ENCODE peak calls at places on chromosome 20, in six cellular contexts. L is left ventricle myocardium superior, A is GF-D8, M is B cell, J is NAMALWA, W is occipital lobe. N is an unnamed sample.

GRCh38 chr20:3890410-3890751 is 1.2 kb downstream of the PANK2 start:
- DNase-seq in L (no peak), A (no peak), M (no peak), J (no peak), W (no peak), N (peak)

GRCh38 chr20:50366270-50367103 is 143.7 kb upstream of the PTPN1 start:
- DNase-seq in L (peak), A (peak), M (no peak), J (peak), W (no peak), N (no peak)

GRCh38 chr20:45469336-45470261 is at the start of gene WFDC2:
- DNase-seq in L (no peak), A (no peak), M (no peak), J (no peak), W (no peak), N (no peak)

GRCh38 chr20:3162080-3162611 is 2.5 kb upstream of the FASTKD5 start:
- DNase-seq in L (no peak), A (no peak), M (no peak), J (no peak), W (no peak), N (no peak)

GRCh38 chr20:8213831-8214587 is 81.9 kb downstream of the PLCB1 start:
- DNase-seq in L (no peak), A (peak), M (peak), J (no peak), W (no peak), N (no peak)

GRCh38 chr20:39112196-39112743 is 150.1 kb downstream of the DHX35 start:
- DNase-seq in L (peak), A (no peak), M (peak), J (peak), W (no peak), N (peak)

GRCh38 chr20:50009521-50010454 is 27.0 kb downstream of the SNAI1 start:
- DNase-seq in L (no peak), A (no peak), M (no peak), J (no peak), W (no peak), N (no peak)

GRCh38 chr20:6828794-6829423 is 61.4 kb downstream of the BMP2 start:
- DNase-seq in L (peak), A (no peak), M (peak), J (peak), W (peak), N (peak)

GRCh38 chr20:63551068-63551467 is 2.9 kb upstream of the FNDC11 start:
- DNase-seq in L (no peak), A (no peak), M (no peak), J (peak), W (no peak), N (no peak)

GRCh38 chr20:47262365-47263013 is 94.0 kb downstream of the ZMYND8 start:
- DNase-seq in L (no peak), A (no peak), M (peak), J (peak), W (no peak), N (peak)

GRCh38 chr20:1326031-1326930 is 2.7 kb downstream of the SDCBP2 start:
- DNase-seq in L (no peak), A (no peak), M (no peak), J (no peak), W (no peak), N (no peak)

GRCh38 chr20:25447671-25448070 is 40.2 kb downstream of the GINS1 start:
- DNase-seq in L (no peak), A (no peak), M (no peak), J (no peak), W (no peak), N (no peak)

GRCh38 chr20:44166477-44166876 is 20.5 kb downstream of the JPH2 start:
- DNase-seq in L (peak), A (no peak), M (no peak), J (no peak), W (no peak), N (no peak)

GRCh38 chr20:62710886-62711702 is 2.5 kb downstream of the NTSR1 start:
- DNase-seq in L (peak), A (no peak), M (no peak), J (peak), W (no peak), N (peak)

GRCh38 chr20:1711266-1711665 is 53.7 kb upstream of the SIRPG start:
- DNase-seq in L (no peak), A (no peak), M (no peak), J (no peak), W (no peak), N (no peak)

GRCh38 chr20:51506527-51507356 is 35.8 kb downstream of the NFATC2 start:
- DNase-seq in L (no peak), A (no peak), M (no peak), J (no peak), W (no peak), N (no peak)

GRCh38 chr20:51532577-51533191 is 9.8 kb downstream of the NFATC2 start:
- DNase-seq in L (peak), A (no peak), M (no peak), J (no peak), W (no peak), N (peak)

GRCh38 chr20:47233333-47234188 is 122.9 kb downstream of the ZMYND8 start:
- DNase-seq in L (no peak), A (no peak), M (no peak), J (no peak), W (no peak), N (peak)

GRCh38 chr20:47317127-47317895 is 39.2 kb downstream of the ZMYND8 start:
- DNase-seq in L (peak), A (peak), M (peak), J (no peak), W (peak), N (peak)

GRCh38 chr20:59788811-59789210 is 144.6 kb downstream of the SYCP2 start:
- DNase-seq in L (no peak), A (no peak), M (no peak), J (no peak), W (no peak), N (no peak)

GRCh38 chr20:57503035-57503658 is 21.8 kb downstream of the CTCFL start:
- DNase-seq in L (no peak), A (peak), M (peak), J (no peak), W (no peak), N (peak)

GRCh38 chr20:47032969-47033578 is 138.4 kb downstream of the EYA2 start:
- DNase-seq in L (no peak), A (no peak), M (no peak), J (no peak), W (no peak), N (no peak)

GRCh38 chr20:5557123-5557522 is 193.1 kb upstream of the SHLD1 start:
- DNase-seq in L (peak), A (no peak), M (peak), J (peak), W (no peak), N (peak)

GRCh38 chr20:17843246-17844132 is 125.1 kb downstream of the SNX5 start:
- DNase-seq in L (peak), A (no peak), M (peak), J (no peak), W (no peak), N (peak)

GRCh38 chr20:18971121-18971520 is 157.5 kb downstream of the SCP2D1 start:
- DNase-seq in L (no peak), A (no peak), M (no peak), J (no peak), W (no peak), N (no peak)

GRCh38 chr20:15220009-15220656 is 882.7 kb upstream of the FLRT3 start:
- DNase-seq in L (no peak), A (no peak), M (no peak), J (no peak), W (no peak), N (no peak)

GRCh38 chr20:23588434-23589403 is 17.0 kb downstream of the CST9 start:
- DNase-seq in L (no peak), A (no peak), M (no peak), J (peak), W (no peak), N (no peak)

GRCh38 chr20:21229163-21229562 is 74.0 kb upstream of the XRN2 start:
- DNase-seq in L (no peak), A (no peak), M (no peak), J (no peak), W (no peak), N (no peak)

GRCh38 chr20:52798124-52798523 is 174.0 kb upstream of the TSHZ2 start:
- DNase-seq in L (no peak), A (no peak), M (no peak), J (no peak), W (no peak), N (no peak)

GRCh38 chr20:10581823-10582222 is 92.0 kb downstream of the JAG1 start:
- DNase-seq in L (no peak), A (no peak), M (no peak), J (no peak), W (no peak), N (no peak)

GRCh38 chr20:20369353-20370086 is 1.6 kb downstream of the INSM1 start:
- DNase-seq in L (no peak), A (no peak), M (peak), J (no peak), W (no peak), N (no peak)

GRCh38 chr20:4493386-4493785 is 228.3 kb upstream of the PRND start:
- DNase-seq in L (no peak), A (no peak), M (no peak), J (no peak), W (no peak), N (no peak)

GRCh38 chr20:4794846-4795245 is 73.1 kb downstream of the PRND start:
- DNase-seq in L (no peak), A (no peak), M (no peak), J (no peak), W (no peak), N (no peak)

GRCh38 chr20:50710492-50711063 is 19.2 kb upstream of the RIPOR3 start:
- DNase-seq in L (no peak), A (peak), M (no peak), J (no peak), W (no peak), N (peak)

GRCh38 chr20:61745397-61746146 is 320.1 kb downstream of the TAF4 start:
- DNase-seq in L (no peak), A (no peak), M (no peak), J (no peak), W (no peak), N (no peak)

GRCh38 chr20:54368578-54368977 is 106.8 kb upstream of the DOK5 start:
- DNase-seq in L (no peak), A (no peak), M (no peak), J (no peak), W (no peak), N (no peak)

GRCh38 chr20:10134176-10134575 is 84.5 kb upstream of the SNAP25 start:
- DNase-seq in L (no peak), A (no peak), M (no peak), J (no peak), W (no peak), N (no peak)

GRCh38 chr20:33158637-33159385 is 9.1 kb upstream of the BPIFA2 start:
- DNase-seq in L (no peak), A (no peak), M (no peak), J (no peak), W (no peak), N (no peak)

GRCh38 chr20:38920851-38921250 is 5.4 kb upstream of the FAM83D start:
- DNase-seq in L (no peak), A (no peak), M (no peak), J (no peak), W (no peak), N (no peak)

N was measured in MV-4-11.